ENCODE peak calls at places on chromosomes 1 and 21, in seven cellular contexts. B is activated naive CD8-positive, alpha-beta T cell treated with anti-CD3 and anti-CD28 coated beads, Interleukin-2, amount 10 ng/mL, durations not matched to agents 7 days and 5 days; Z is caudate nucleus; A is NCI-H1694; H is left cardiac atrium; V is NCI-H774; K is GM20000. P is an unnamed sample.

GRCh38 chr1:211781260-211781659 is 49.3 kb downstream of the LPGAT1 start:
- DNase-seq in V (no peak), A (no peak), H (no peak), Z (no peak), K (peak), B (no peak), P (no peak)

GRCh38 chr1:168227620-168228019 is 1.8 kb downstream of the SFT2D2 start:
- DNase-seq in V (peak), Z (no peak), B (no peak), K (peak), A (no peak), H (no peak), P (no peak)

GRCh38 chr1:77430966-77431735 is 149.3 kb downstream of the AK5 start:
- DNase-seq in V (no peak), K (no peak), A (no peak), B (no peak), H (no peak), Z (no peak), P (no peak)

GRCh38 chr21:34598931-34599400 is 15.9 kb downstream of the RCAN1 start:
- DNase-seq in B (no peak), H (no peak), K (no peak), Z (no peak), A (no peak), V (no peak), P (no peak)

GRCh38 chr1:224138198-224138597 is 24.3 kb downstream of the FBXO28 start:
- DNase-seq in K (no peak), B (no peak), V (no peak), H (no peak), Z (no peak), A (no peak), P (no peak)

GRCh38 chr1:228748431-228748830 is 13.2 kb downstream of the RHOU start:
- DNase-seq in B (no peak), A (no peak), V (no peak), Z (no peak), K (no peak), H (no peak), P (no peak)

GRCh38 chr1:198443374-198444233 is 96.9 kb downstream of the ATP6V1G3 start:
- DNase-seq in H (no peak), K (no peak), Z (no peak), V (no peak), A (no peak), B (no peak), P (no peak)

GRCh38 chr1:78157162-78157561 is 111.4 kb downstream of the GIPC2 start:
- DNase-seq in H (no peak), A (no peak), Z (no peak), B (no peak), K (no peak), V (no peak), P (no peak)

GRCh38 chr1:24913616-24914225 is 16.4 kb downstream of the RUNX3 start:
- DNase-seq in A (no peak), K (no peak), V (no peak), Z (no peak), H (no peak), B (no peak), P (no peak)

GRCh38 chr1:95640746-95641145 is 406.7 kb downstream of the RWDD3 start:
- DNase-seq in Z (no peak), V (peak), K (no peak), A (no peak), B (no peak), H (peak), P (peak)

GRCh38 chr1:41020109-41020576 is 1.4 kb downstream of the SLFNL1 start:
- DNase-seq in V (no peak), A (no peak), H (no peak), B (no peak), K (no peak), Z (no peak), P (no peak)

GRCh38 chr1:25232866-25233784 is 823 bp upstream of the SYF2 start:
- DNase-seq in K (peak), B (peak), A (peak), Z (peak), V (peak), H (peak), P (peak)

GRCh38 chr1:183306317-183307042 is 111.7 kb downstream of the NMNAT2 start:
- DNase-seq in Z (no peak), B (no peak), H (no peak), V (no peak), A (no peak), K (no peak), P (no peak)

GRCh38 chr1:203378529-203379271 is 27.8 kb upstream of the FMOD start:
- DNase-seq in V (no peak), H (no peak), K (no peak), A (peak), B (no peak), Z (no peak), P (peak)

GRCh38 chr1:201466492-201466891 is 2.5 kb downstream of the PHLDA3 start:
- DNase-seq in B (no peak), V (no peak), Z (no peak), K (no peak), H (peak), A (no peak), P (no peak)

GRCh38 chr1:14970115-14970798 is 183.3 kb upstream of the TMEM51 start:
- DNase-seq in V (no peak), B (no peak), A (no peak), Z (no peak), H (peak), K (no peak), P (no peak)

GRCh38 chr1:209646558-209646957 is 5.7 kb downstream of the LAMB3 start:
- DNase-seq in B (no peak), Z (no peak), K (no peak), H (no peak), V (no peak), A (no peak), P (no peak)

GRCh38 chr1:12067900-12068821 is 5.1 kb downstream of the TNFRSF8 start:
- DNase-seq in A (no peak), H (peak), B (no peak), V (no peak), Z (no peak), K (peak), P (no peak)

GRCh38 chr1:29758764-29759499 is 522.6 kb downstream of the PTPRU start:
- DNase-seq in V (no peak), B (no peak), K (no peak), A (no peak), H (no peak), Z (no peak), P (no peak)

GRCh38 chr1:80656628-80657019 is 1144.1 kb upstream of the ADGRL2 start:
- DNase-seq in A (no peak), Z (no peak), K (no peak), B (no peak), V (no peak), H (no peak), P (no peak)

GRCh38 chr1:94858276-94858675 is 38.1 kb downstream of the SLC44A3 start:
- DNase-seq in Z (no peak), K (no peak), V (no peak), A (no peak), H (no peak), B (no peak), P (no peak)

GRCh38 chr1:22447581-22448215 is 4.0 kb upstream of the ZBTB40 start:
- DNase-seq in H (no peak), K (no peak), V (no peak), A (no peak), B (no peak), Z (no peak), P (no peak)

GRCh38 chr1:152034654-152035405 is 2.0 kb downstream of the S100A11 start:
- DNase-seq in B (peak), V (peak), K (peak), H (peak), Z (no peak), A (peak), P (no peak)

GRCh38 chr1:235503333-235504121 is 725 bp downstream of the B3GALNT2 start:
- DNase-seq in B (no peak), V (peak), A (no peak), H (peak), K (peak), Z (peak), P (peak)

GRCh38 chr1:63921357-63921756 is 147.5 kb downstream of the ROR1 start:
- DNase-seq in B (no peak), A (no peak), K (no peak), V (no peak), Z (no peak), H (no peak), P (no peak)

GRCh38 chr1:42692461-42692860 is 10.2 kb downstream of the YBX1 start:
- DNase-seq in B (no peak), K (no peak), A (no peak), Z (no peak), H (no peak), V (no peak), P (no peak)

GRCh38 chr1:9198538-9199361 is 35.8 kb upstream of the H6PD start:
- DNase-seq in K (peak), H (no peak), V (no peak), B (no peak), Z (no peak), A (no peak), P (no peak)

GRCh38 chr1:235942625-235942934 is 75.9 kb upstream of the LYST start:
- DNase-seq in B (no peak), A (no peak), V (no peak), Z (no peak), K (no peak), H (no peak), P (no peak)

GRCh38 chr21:41316641-41317392 is at the start of gene FAM3B:
- DNase-seq in A (no peak), K (no peak), H (no peak), Z (no peak), V (peak), B (no peak), P (no peak)

GRCh38 chr1:32100359-32100758 is 7.5 kb upstream of the KPNA6 start:
- DNase-seq in A (no peak), Z (no peak), B (no peak), H (peak), V (no peak), K (no peak), P (no peak)

GRCh38 chr1:116362050-116362449 is 11.0 kb upstream of the ATP1A1 start:
- DNase-seq in Z (no peak), V (no peak), K (no peak), B (no peak), H (no peak), A (no peak), P (no peak)

GRCh38 chr1:36099681-36100341 is 11.1 kb downstream of the ADPRS start:
- DNase-seq in H (peak), A (peak), K (peak), Z (peak), B (peak), V (peak), P (peak)

GRCh38 chr1:77876884-77877283 is 11.5 kb upstream of the NEXN start:
- DNase-seq in B (no peak), H (no peak), K (no peak), V (no peak), Z (no peak), A (no peak), P (no peak)

GRCh38 chr1:205914730-205915129 is 28.5 kb downstream of the SLC26A9 start:
- DNase-seq in K (no peak), Z (no peak), B (no peak), A (no peak), H (no peak), V (no peak), P (no peak)

GRCh38 chr21:16085436-16085835 is 355.7 kb downstream of the USP25 start:
- DNase-seq in A (no peak), H (no peak), B (no peak), Z (no peak), V (no peak), K (no peak), P (no peak)

GRCh38 chr1:173853074-173853473 is 14.7 kb downstream of the GAS5 start:
- DNase-seq in H (no peak), K (no peak), A (no peak), V (no peak), Z (no peak), B (no peak), P (no peak)

GRCh38 chr1:55326496-55326895 is 111.3 kb upstream of the USP24 start:
- DNase-seq in K (no peak), A (no peak), V (no peak), Z (no peak), H (no peak), B (no peak), P (no peak)